ENCODE peak calls at places on chromosomes 4 and X, in four cellular contexts. N is astrocyte, J is upper lobe of right lung, X is heart right ventricle. I is an unnamed sample.

GRCh38 chrX:101359966-101360365 is 11.4 kb upstream of the TIMM8A start:
- DNase-seq in X (no peak), J (no peak), N (no peak), I (no peak)

GRCh38 chr4:128244379-128244778 is 43.2 kb downstream of the PGRMC2 start:
- DNase-seq in J (no peak), X (no peak), N (peak; percentile 24), I (no peak)

GRCh38 chr4:90317785-90318184 is 190.6 kb downstream of the CCSER1 start:
- DNase-seq in N (peak; percentile 92), J (no peak), X (no peak), I (peak; percentile 77)

GRCh38 chr4:82232891-82233290 is 140.9 kb downstream of the HNRNPD start:
- DNase-seq in J (no peak), X (no peak), N (no peak), I (no peak)

GRCh38 chr4:124940387-124940786 is 227.9 kb upstream of the ANKRD50 start:
- DNase-seq in X (no peak), N (peak; percentile 99), J (no peak), I (peak; percentile 88)

GRCh38 chrX:96407043-96407442 is 277.6 kb upstream of the DIAPH2 start:
- DNase-seq in X (peak; percentile 8), N (peak; percentile 11), J (no peak), I (peak; percentile 86)

GRCh38 chr4:40262079-40262528 is 65.3 kb downstream of the RHOH start:
- DNase-seq in N (no peak), J (no peak), X (no peak), I (no peak)

GRCh38 chr4:41719417-41719816 is 29.1 kb downstream of the PHOX2B start:
- DNase-seq in N (no peak), J (no peak), X (no peak), I (peak; percentile 36)

GRCh38 chrX:30513284-30513683 is 64.3 kb downstream of the TASL start:
- DNase-seq in J (no peak), N (no peak), X (no peak), I (peak; percentile 31)

GRCh38 chrX:41684940-41685339 is 3.8 kb upstream of the GPR34 start:
- DNase-seq in N (no peak), X (no peak), J (no peak), I (no peak)

GRCh38 chrX:28408017-28408723 is 179.1 kb upstream of the IL1RAPL1 start:
- DNase-seq in J (no peak), X (no peak), N (no peak), I (no peak)

GRCh38 chrX:10749113-10749512 is 128.7 kb upstream of the MID1 start:
- DNase-seq in N (peak; percentile 38), X (no peak), J (no peak), I (no peak)

GRCh38 chr4:105135746-105136145 is 10.9 kb upstream of the TET2 start:
- DNase-seq in X (no peak), N (no peak), J (no peak), I (no peak)

GRCh38 chr4:110654254-110654635 is 31.4 kb upstream of the PITX2 start:
- DNase-seq in J (no peak), N (peak; percentile 39), X (no peak), I (no peak)

GRCh38 chr4:126086041-126086440 is 771.3 kb downstream of the FAT4 start:
- DNase-seq in N (no peak), J (no peak), X (no peak), I (no peak)

GRCh38 chr4:90951037-90951436 is 823.8 kb downstream of the CCSER1 start:
- DNase-seq in J (no peak), X (no peak), N (peak; percentile 84), I (peak; percentile 92)

GRCh38 chr4:182133033-182133432 is 110.2 kb upstream of the TENM3 start:
- DNase-seq in X (no peak), J (no peak), N (no peak), I (no peak)

GRCh38 chrX:22686138-22686541 is 313.6 kb upstream of the DDX53 start:
- DNase-seq in X (peak; percentile 13), N (peak; percentile 89), J (no peak), I (peak; percentile 54)

GRCh38 chr4:95506264-95506663 is 42.5 kb downstream of the UNC5C start:
- DNase-seq in X (no peak), N (peak; percentile 94), J (no peak), I (peak; percentile 56)

GRCh38 chr4:139892973-139893736 is 227.5 kb downstream of the MGST2 start:
- DNase-seq in N (peak; percentile 74), J (no peak), X (no peak), I (no peak)

GRCh38 chr4:38957239-38957815 is 74.9 kb downstream of the TMEM156 start:
- DNase-seq in X (no peak), N (no peak), J (no peak), I (no peak)

GRCh38 chr4:175139205-175139604 is 221.0 kb downstream of the ADAM29 start:
- DNase-seq in J (no peak), X (no peak), N (no peak), I (no peak)

GRCh38 chrX:9788908-9789307 is 2.7 kb downstream of the SHROOM2 start:
- DNase-seq in X (no peak), J (no peak), N (no peak), I (peak; percentile 81)

GRCh38 chrX:49269768-49270248 is at the start of gene PPP1R3F:
- DNase-seq in N (no peak), X (no peak), J (no peak), I (no peak)

GRCh38 chrX:102669526-102669925 is 18.2 kb downstream of the GPRASP1 start:
- DNase-seq in N (no peak), X (no peak), J (no peak), I (no peak)

GRCh38 chrX:140091276-140091886 is 126.1 kb upstream of the CXorf66 start:
- DNase-seq in N (no peak), J (peak; percentile 67), X (peak; percentile 21), I (no peak)

GRCh38 chr4:109156346-109156745 is 146.1 kb downstream of the COL25A1 start:
- DNase-seq in N (no peak), X (no peak), J (no peak), I (no peak)

GRCh38 chrX:47191806-47192401 is 1.7 kb upstream of the UBA1 start:
- DNase-seq in X (no peak), N (no peak), J (no peak), I (no peak)

GRCh38 chr4:176547005-176547404 is 227.2 kb downstream of the SPCS3 start:
- DNase-seq in J (no peak), X (no peak), N (peak; percentile 86), I (no peak)

GRCh38 chr4:139609647-139610046 is 53.6 kb upstream of the SETD7 start:
- DNase-seq in N (peak; percentile 49), J (no peak), X (no peak), I (peak; percentile 42)

GRCh38 chr4:108532187-108532586 is 88.2 kb upstream of the RPL34 start:
- DNase-seq in N (no peak), J (no peak), X (no peak), I (no peak)

DNA sequence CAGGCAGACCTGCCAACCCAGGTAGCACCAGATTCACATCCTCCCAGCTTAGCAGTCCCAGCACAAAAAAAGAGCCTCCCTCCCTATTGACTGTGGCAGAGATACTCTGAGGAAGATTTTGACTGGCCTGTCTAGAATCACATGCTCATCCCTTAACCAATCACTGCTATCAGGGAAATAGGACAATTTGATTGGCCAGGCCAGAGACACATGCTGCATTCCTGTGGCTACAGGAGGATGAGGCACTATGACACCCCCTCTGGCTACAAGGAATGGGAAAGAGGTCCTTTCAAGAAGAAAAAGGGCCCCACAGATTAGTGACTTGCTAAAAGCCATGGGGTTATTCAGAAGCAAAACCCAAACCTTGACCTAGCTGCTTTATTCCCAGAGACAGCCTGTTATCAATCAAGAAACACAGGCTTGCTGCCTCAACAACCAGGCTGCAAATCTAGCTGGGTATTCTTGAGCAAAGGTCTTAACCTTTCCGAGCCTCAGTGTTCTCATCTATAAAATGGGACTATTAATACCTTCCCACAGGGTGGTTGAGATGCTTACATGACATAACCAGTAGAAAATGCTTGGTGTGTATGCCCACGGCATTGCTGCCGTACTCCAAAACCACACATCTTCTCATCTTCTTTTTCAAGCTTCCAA is 147.6 kb downstream of the BCOR start:
- DNase-seq in X (no peak), J (no peak), N (peak; percentile 25), I (peak; percentile 49)
- H3K4me1 ChIP-seq in X (peaks cover 6% of the 10 kb centered on the region), J (no peaks in the 10 kb centered on the region), N (peaks cover 20% of the 10 kb centered on the region), I (peaks cover 32% of the 10 kb centered on the region)

GRCh38 chrX:134764202-134764785 is 106.0 kb upstream of the PLAC1 start:
- DNase-seq in J (no peak), X (no peak), N (no peak), I (peak; percentile 90)
- TF ChIP-seq CTCF in J (no peak), X (no peak), N (peak; percentile 5), I (peak; percentile 73)

DNA sequence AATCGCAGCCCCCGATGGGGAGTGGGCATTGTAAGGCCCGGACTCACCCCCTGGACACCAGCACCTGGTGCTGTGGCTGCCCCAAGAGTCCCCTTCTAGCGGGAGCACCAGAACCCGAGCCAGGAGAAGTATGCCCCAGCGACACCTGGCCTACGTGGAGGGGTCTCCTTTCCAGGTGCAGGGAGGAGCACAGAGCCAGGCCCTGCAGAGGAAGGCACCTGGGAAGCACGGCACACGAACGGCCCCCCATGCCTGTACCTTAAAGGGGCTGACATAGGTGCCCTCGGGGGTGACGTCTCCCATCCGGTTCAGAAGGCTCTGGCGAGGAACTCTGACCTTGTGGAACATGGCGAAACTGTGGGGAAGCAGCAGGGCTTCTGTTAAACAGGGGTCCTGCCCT is 41.2 kb downstream of the ACOX3 start:
- DNase-seq in N (no peak), X (no peak), J (no peak), I (no peak)
- H3K4me1 ChIP-seq in N (peaks cover 7% of the 10 kb centered on the region), X (peaks cover 31% of the 10 kb centered on the region), J (peaks cover 15% of the 10 kb centered on the region), I (peaks cover 1% of the 10 kb centered on the region)

GRCh38 chrX:57453901-57454300 is 137.9 kb upstream of the ZXDB start:
- DNase-seq in X (no peak), N (no peak), J (no peak), I (peak; percentile 49)
- TF ChIP-seq CTCF in X (peak; percentile 39), N (no peak), J (peak; percentile 47), I (peak; percentile 74)

GRCh38 chr4:78166582-78166981 is 109.5 kb downstream of the FRAS1 start:
- DNase-seq in J (no peak), N (peak; percentile 16), X (no peak), I (peak; percentile 6)
- H3K4me1 ChIP-seq in J (no peaks in the 10 kb centered on the region), N (no peaks in the 10 kb centered on the region), X (no peaks in the 10 kb centered on the region), I (no peaks in the 10 kb centered on the region)

GRCh38 chr4:10160280-10160856 is 43.8 kb upstream of the WDR1 start:
- DNase-seq in N (no peak), J (no peak), X (no peak), I (peak; percentile 5)
- TF ChIP-seq CTCF in N (no peak), J (peak; percentile 16), X (peak; percentile 52), I (peak; percentile 29)

GRCh38 chr4:106584590-106584989 is 216.0 kb upstream of the GIMD1 start:
- DNase-seq in N (peak; percentile 73), J (no peak), X (no peak), I (peak; percentile 7)

GRCh38 chr4:106583108-106583507 is 214.5 kb upstream of the GIMD1 start:
- DNase-seq in N (no peak), J (no peak), X (no peak), I (peak; percentile 20)

GRCh38 chr4:106587558-106587957 is 219.0 kb upstream of the GIMD1 start:
- DNase-seq in N (peak; percentile 83), J (no peak), X (no peak), I (peak; percentile 80)

GRCh38 chr4:106585920-106586349 is 217.4 kb upstream of the GIMD1 start:
- DNase-seq in X (no peak), J (no peak), N (no peak), I (peak; percentile 48)

GRCh38 chr4:106583567-106583966 is 215.0 kb upstream of the GIMD1 start:
- DNase-seq in J (no peak), X (no peak), N (peak; percentile 98), I (peak; percentile 81)
- H3K4me1 ChIP-seq in J (no peaks in the 10 kb centered on the region), X (no peaks in the 10 kb centered on the region), N (peaks cover 30% of the 10 kb centered on the region), I (peaks cover 53% of the 10 kb centered on the region)

I was measured in PC-3.